ENCODE peak calls at places on chromosome 9, in four cellular contexts. P is neuronal stem cell; K is Panc1; T is activated CD4-positive, alpha-beta T cell treated with anti-CD3 and anti-CD28 coated beads for 36 hours. J is an unnamed sample.

GRCh38 chr9:126116351-126117157 is 210.1 kb upstream of the MVB12B start:
- DNase-seq in P (no peak), T (no peak), K (no peak), J (no peak)

GRCh38 chr9:134637241-134637640 is 4.4 kb upstream of the COL5A1 start:
- DNase-seq in P (no peak), T (no peak), K (no peak), J (no peak)

GRCh38 chr9:36187414-36187813 is 3.3 kb upstream of the CLTA start:
- DNase-seq in K (no peak), P (no peak), T (no peak), J (no peak)

GRCh38 chr9:129582865-129583264 is 38.0 kb downstream of the C9orf50 start:
- DNase-seq in P (no peak), T (peak; percentile 49), K (no peak), J (no peak)

GRCh38 chr9:117258201-117258866 is 156.5 kb downstream of the ASTN2 start:
- DNase-seq in T (no peak), K (no peak), P (no peak), J (no peak)

GRCh38 chr9:134267305-134268265 is 58.7 kb upstream of the RXRA start:
- DNase-seq in T (no peak), P (no peak), K (no peak), J (no peak)

GRCh38 chr9:109963079-109963478 is 183.1 kb downstream of the PALM2AKAP2 start:
- DNase-seq in T (no peak), K (no peak), P (no peak), J (no peak)

GRCh38 chr9:72807765-72808445 is 144.9 kb downstream of the ALDH1A1 start:
- DNase-seq in T (no peak), P (no peak), K (no peak), J (no peak)

GRCh38 chr9:82488702-82489578 is 500.4 kb downstream of the SPATA31D1 start:
- DNase-seq in T (no peak), K (no peak), P (no peak), J (no peak)

GRCh38 chr9:92726971-92727715 is 37.5 kb downstream of the BICD2 start:
- DNase-seq in P (no peak), T (no peak), K (no peak), J (peak; percentile 52)

GRCh38 chr9:129160712-129161533 is 17.1 kb downstream of the IER5L start:
- DNase-seq in T (no peak), P (no peak), K (no peak), J (no peak)

GRCh38 chr9:89225587-89225986 is 47.0 kb upstream of the SHC3 start:
- DNase-seq in P (peak; percentile 30), K (no peak), T (no peak), J (no peak)

GRCh38 chr9:109771796-109772525 is 8.0 kb upstream of the PALM2AKAP2 start:
- DNase-seq in T (no peak), P (no peak), K (no peak), J (no peak)

GRCh38 chr9:8365029-8365428 is 565.5 kb upstream of the DMAC1 start:
- DNase-seq in T (no peak), P (no peak), K (no peak), J (no peak)

GRCh38 chr9:127567119-127567897 is 44.8 kb upstream of the STXBP1 start:
- DNase-seq in T (no peak), K (no peak), P (no peak), J (no peak)

GRCh38 chr9:36905101-36906066 is 128.7 kb downstream of the PAX5 start:
- DNase-seq in P (no peak), K (no peak), T (no peak), J (no peak)

GRCh38 chr9:17082343-17082742 is 52.5 kb upstream of the CNTLN start:
- DNase-seq in K (no peak), P (peak; percentile 30), T (no peak), J (peak; percentile 8)

GRCh38 chr9:20604561-20604960 is 17.7 kb downstream of the MLLT3 start:
- DNase-seq in K (no peak), T (no peak), P (no peak), J (no peak)

GRCh38 chr9:27261517-27262211 is 35.3 kb downstream of the EQTN start:
- DNase-seq in K (no peak), T (no peak), P (no peak), J (no peak)

GRCh38 chr9:91515074-91515687 is 91.5 kb upstream of the NFIL3 start:
- DNase-seq in P (no peak), K (peak; percentile 12), T (peak; percentile 42), J (no peak)

GRCh38 chr9:92633879-92634278 is 36.1 kb downstream of the IPPK start:
- DNase-seq in P (no peak), K (no peak), T (no peak), J (no peak)

GRCh38 chr9:82558855-82559615 is 503.9 kb downstream of the RASEF start:
- DNase-seq in T (no peak), K (no peak), P (no peak), J (no peak)

GRCh38 chr9:83435301-83435700 is 102.9 kb downstream of the FRMD3 start:
- DNase-seq in T (no peak), K (no peak), P (no peak), J (no peak)

GRCh38 chr9:127930298-127931091 is at the start of gene PIP5KL1:
- DNase-seq in T (peak; percentile 82), P (peak; percentile 85), K (no peak), J (peak; percentile 86)

GRCh38 chr9:76895186-76895585 is 10.7 kb downstream of the PRUNE2 start:
- DNase-seq in P (no peak), T (no peak), K (no peak), J (no peak)

GRCh38 chr9:98929096-98929495 is 14.6 kb upstream of the COL15A1 start:
- DNase-seq in P (no peak), K (no peak), T (no peak), J (no peak)

GRCh38 chr9:115910899-115911298 is 242.7 kb upstream of the PAPPA start:
- DNase-seq in K (no peak), T (no peak), P (no peak), J (no peak)

GRCh38 chr9:70085241-70085640 is 41.6 kb downstream of the MAMDC2 start:
- DNase-seq in P (peak; percentile 33), K (no peak), T (no peak), J (peak; percentile 3)

GRCh38 chr9:125663127-125663526 is 43.9 kb downstream of the MAPKAP1 start:
- DNase-seq in K (peak; percentile 27), P (no peak), T (no peak), J (no peak)